ENCODE peak calls at places on chromosomes 2 and 18, in ten cellular contexts. P is HFF-Myc, T is heart right ventricle, K is adipocyte, U is epithelial cell of esophagus, F is kidney epithelial cell, N is brain microvascular endothelial cell, O is fibroblast of pulmonary artery, W is astrocyte of the spinal cord, H is fibroblast of lung. E is an unnamed sample.

GRCh38 chr2:157849591-157849990 is 26.5 kb downstream of the ACVR1 start:
- DNase-seq in F (no peak), P (no peak), N (no peak), O (no peak), K (no peak), T (no peak), U (peak; percentile 36), W (peak; percentile 18), H (no peak), E (no peak)

GRCh38 chr2:225334524-225334923 is 65.0 kb upstream of the NYAP2 start:
- DNase-seq in P (no peak), O (no peak), U (no peak), T (no peak), N (peak; percentile 28), H (peak; percentile 69), W (peak; percentile 85), K (no peak), F (no peak), E (no peak)

GRCh38 chr2:10036095-10036879 is 7.1 kb upstream of the KLF11 start:
- DNase-seq in H (peak; percentile 60), T (peak; percentile 68), U (peak; percentile 73), N (peak; percentile 23), F (no peak), W (peak; percentile 59), K (peak; percentile 74), O (peak; percentile 74), P (no peak), E (peak; percentile 96)

GRCh38 chr2:51344886-51345285 is 313.0 kb upstream of the NRXN1 start:
- DNase-seq in K (no peak), P (no peak), W (peak; percentile 6), H (peak; percentile 7), N (no peak), T (no peak), O (no peak), F (no peak), U (no peak), E (no peak)

GRCh38 chr18:48987821-48988220 is 37.1 kb upstream of the SMAD7 start:
- DNase-seq in K (no peak), T (no peak), O (no peak), W (no peak), N (no peak), F (no peak), U (no peak), P (no peak), H (no peak), E (peak; percentile 85)

GRCh38 chr2:230942371-230942770 is 17.3 kb upstream of the GPR55 start:
- DNase-seq in H (no peak), O (no peak), W (no peak), K (no peak), N (no peak), U (no peak), P (no peak), T (no peak), F (no peak), E (peak; percentile 53)

GRCh38 chr2:55966431-55967118 is 43.0 kb upstream of the EFEMP1 start:
- DNase-seq in H (peak; percentile 67), U (no peak), W (peak; percentile 24), K (no peak), P (no peak), N (no peak), T (peak; percentile 31), F (no peak), O (peak; percentile 43), E (no peak)

GRCh38 chr18:13377496-13377895 is 158.9 kb downstream of the LDLRAD4 start:
- DNase-seq in O (no peak), P (no peak), N (peak; percentile 4), H (peak; percentile 37), T (no peak), W (no peak), F (peak; percentile 25), U (no peak), K (no peak), E (no peak)

GRCh38 chr2:58291726-58292430 is 50.8 kb upstream of the FANCL start:
- DNase-seq in O (no peak), K (no peak), T (no peak), H (no peak), P (no peak), N (no peak), F (no peak), U (no peak), W (no peak), E (no peak)

GRCh38 chr2:99970292-99970868 is 172.0 kb downstream of the AFF3 start:
- DNase-seq in K (peak; percentile 26), N (peak; percentile 5), T (no peak), P (no peak), U (peak; percentile 5), H (peak; percentile 54), F (no peak), O (no peak), W (no peak), E (no peak)

GRCh38 chr2:73877071-73877802 is 15.6 kb upstream of the ACTG2 start:
- DNase-seq in K (no peak), H (no peak), T (no peak), N (no peak), W (no peak), U (peak; percentile 66), F (no peak), P (no peak), O (no peak), E (no peak)

GRCh38 chr2:230723363-230723762 is 10.7 kb downstream of the CAB39 start:
- DNase-seq in H (no peak), T (no peak), F (no peak), W (no peak), P (no peak), U (peak; percentile 50), N (no peak), K (no peak), O (peak; percentile 45), E (peak; percentile 37)

GRCh38 chr2:3223080-3223923 is 154.3 kb downstream of the EIPR1 start:
- DNase-seq in W (peak; percentile 53), K (no peak), H (peak; percentile 79), U (no peak), O (peak; percentile 77), F (peak; percentile 7), N (peak; percentile 74), T (no peak), P (no peak), E (no peak)

GRCh38 chr2:118987886-118988285 is 45.9 kb downstream of the MARCO start:
- DNase-seq in O (no peak), T (no peak), U (no peak), P (no peak), W (no peak), K (no peak), F (no peak), H (no peak), N (no peak), E (no peak)

GRCh38 chr2:70467831-70468810 is 85.5 kb downstream of the TGFA start:
- DNase-seq in O (no peak), W (no peak), N (no peak), K (no peak), P (no peak), U (no peak), T (no peak), H (no peak), F (no peak), E (no peak)

GRCh38 chr2:150046211-150046610 is 441.3 kb downstream of the RND3 start:
- DNase-seq in O (peak; percentile 33), T (no peak), U (peak; percentile 70), W (peak; percentile 9), N (peak; percentile 49), H (peak; percentile 70), P (no peak), F (no peak), K (peak; percentile 50), E (peak; percentile 5)

GRCh38 chr2:196242131-196242620 is 70.8 kb upstream of the STK17B start:
- DNase-seq in N (no peak), U (peak; percentile 89), H (peak; percentile 71), O (no peak), W (peak; percentile 46), K (no peak), T (no peak), F (no peak), P (no peak), E (no peak)

DNA sequence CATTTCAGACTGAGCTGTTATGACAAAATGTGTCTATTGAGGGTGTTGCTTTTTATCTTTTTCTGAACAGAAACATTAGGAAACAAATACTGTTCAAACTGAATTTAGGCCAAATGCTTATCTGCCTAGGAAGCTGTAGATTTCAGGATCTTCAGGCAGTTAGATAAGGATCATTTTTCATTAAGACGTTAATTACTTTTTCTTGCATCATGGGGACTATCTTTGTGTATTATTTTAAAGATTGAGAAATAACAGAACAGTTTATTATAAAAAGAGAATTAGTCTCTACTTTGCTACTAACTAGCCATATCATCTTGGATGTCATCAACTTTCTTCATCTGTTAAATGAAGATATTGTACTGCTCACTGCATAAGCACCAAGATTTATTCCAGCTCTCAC is 107.5 kb downstream of the TTC27 start:
- DNase-seq in U (no peak), T (no peak), H (peak; percentile 53), N (no peak), K (no peak), W (no peak), O (no peak), F (no peak), P (no peak), E (no peak)
- H3K4me3 ChIP-seq in U (no peak overlapping the region), T (no peak overlapping the region), H (no peak overlapping the region), N (no peak overlapping the region), K (no peak overlapping the region), W (no peak overlapping the region), O (no peak overlapping the region), F (no peak overlapping the region), P (no peak overlapping the region), E (no peak overlapping the region)

GRCh38 chr2:169822036-169822435 is 2.7 kb downstream of the METTL5 start:
- DNase-seq in W (no peak), O (no peak), H (peak; percentile 42), F (no peak), N (no peak), U (no peak), T (no peak), K (no peak), P (no peak), E (no peak)
- H3K4me3 ChIP-seq in W (no peak overlapping the region), O (no peak overlapping the region), H (no peak overlapping the region), F (no peak overlapping the region), N (no peak overlapping the region), U (no peak overlapping the region), T (no peak overlapping the region), K (peak overlapping the region; percentile 91), P (no peak overlapping the region), E (no peak overlapping the region)

DNA sequence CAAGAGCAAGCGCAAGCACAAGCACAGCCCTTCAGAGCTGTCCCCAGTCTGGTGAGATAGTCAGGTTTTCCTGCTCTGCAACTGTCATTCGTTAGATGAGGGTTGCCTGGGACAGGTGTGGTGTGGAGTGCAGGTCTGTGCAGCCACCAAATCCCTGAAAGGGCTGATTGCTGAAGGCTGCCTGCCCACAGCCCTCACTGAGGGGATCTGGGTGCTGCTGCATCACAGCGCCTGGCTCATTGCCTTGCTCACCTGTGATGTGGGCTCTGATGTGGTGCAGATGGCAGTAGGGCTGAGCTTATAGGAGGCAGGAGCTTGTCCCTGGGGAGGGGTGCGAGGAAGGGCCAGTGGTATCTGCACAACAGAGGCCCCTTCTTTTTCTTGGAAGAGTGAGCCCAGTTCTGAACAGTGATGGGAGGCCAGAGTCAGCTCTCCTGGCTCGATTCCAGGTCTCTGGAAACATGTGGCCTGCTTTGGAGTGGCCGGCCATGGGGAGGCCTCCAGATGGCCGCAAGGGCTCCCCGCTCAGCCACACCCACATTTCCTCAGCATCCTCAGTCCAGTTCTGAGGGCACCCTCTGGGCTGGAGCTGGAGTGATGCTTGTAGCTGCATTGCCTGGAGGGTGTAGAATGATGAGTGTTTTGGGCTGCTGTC is 11.4 kb downstream of the UBE2F start:
- DNase-seq in F (no peak), H (no peak), P (no peak), K (no peak), U (no peak), W (no peak), O (peak; percentile 37), T (peak; percentile 21), N (no peak), E (no peak)
- H3K4me3 ChIP-seq in F (no peak overlapping the region), H (no peak overlapping the region), P (no peak overlapping the region), K (no peak overlapping the region), U (no peak overlapping the region), W (no peak overlapping the region), O (no peak overlapping the region), T (no peak overlapping the region), N (no peak overlapping the region), E (no peak overlapping the region)

GRCh38 chr2:110674620-110675555 is 3.0 kb downstream of the BUB1 start:
- DNase-seq in K (no peak), F (peak; percentile 61), T (no peak), H (peak; percentile 54), O (peak; percentile 63), N (peak; percentile 42), U (peak; percentile 67), P (no peak), W (peak; percentile 48), E (peak; percentile 87)
- H3K4me3 ChIP-seq in K (peak overlapping the region; percentile 16), F (no peak overlapping the region), T (peak overlapping the region; percentile 1), H (peak overlapping the region; percentile 27), O (peak overlapping the region; percentile 34), N (no peak overlapping the region), U (no peak overlapping the region), P (no peak overlapping the region), W (no peak overlapping the region), E (peak overlapping the region; percentile 55)